ENCODE peak calls at places on chromosomes 4 and X, in seven cellular contexts. One of them, this sample, is unnamed.

GRCh38 chrX:70007946-70008345 is 41.8 kb downstream of the AWAT2 start:
- DNase-seq in stimulated activated CD4-positive, alpha-beta T cell treated with anti-CD3 and anti-CD28 coated beads, Interleukin-1b, Interleukin-23, amount 100 ng/mL, for 24 hours: no peak
- DNase-seq in T-helper 2 cell: no peak
- DNase-seq in cerebellar cortex: no peak
- DNase-seq in esophagus muscularis mucosa: no peak
- DNase-seq in renal cortical epithelial cell: no peak
- DNase-seq in naive thymus-derived CD8-positive, alpha-beta T cell: no peak
- DNase-seq in this sample: no peak

GRCh38 chr4:141140271-141141205 is 7.3 kb upstream of the RNF150 start:
- DNase-seq in stimulated activated CD4-positive, alpha-beta T cell treated with anti-CD3 and anti-CD28 coated beads, Interleukin-1b, Interleukin-23, amount 100 ng/mL, for 24 hours: no peak
- DNase-seq in T-helper 2 cell: no peak
- DNase-seq in cerebellar cortex: no peak
- DNase-seq in esophagus muscularis mucosa: no peak
- DNase-seq in renal cortical epithelial cell: no peak
- DNase-seq in naive thymus-derived CD8-positive, alpha-beta T cell: no peak
- DNase-seq in this sample: no peak

GRCh38 chrX:12950851-12951589 is 23.9 kb upstream of the TMSB4X start:
- DNase-seq in stimulated activated CD4-positive, alpha-beta T cell treated with anti-CD3 and anti-CD28 coated beads, Interleukin-1b, Interleukin-23, amount 100 ng/mL, for 24 hours: no peak
- DNase-seq in T-helper 2 cell: no peak
- DNase-seq in cerebellar cortex: peak
- DNase-seq in esophagus muscularis mucosa: no peak
- DNase-seq in renal cortical epithelial cell: no peak
- DNase-seq in naive thymus-derived CD8-positive, alpha-beta T cell: peak
- DNase-seq in this sample: no peak

GRCh38 chr4:103982454-103982853 is 262.7 kb upstream of the TACR3 start:
- DNase-seq in stimulated activated CD4-positive, alpha-beta T cell treated with anti-CD3 and anti-CD28 coated beads, Interleukin-1b, Interleukin-23, amount 100 ng/mL, for 24 hours: no peak
- DNase-seq in T-helper 2 cell: no peak
- DNase-seq in cerebellar cortex: no peak
- DNase-seq in esophagus muscularis mucosa: no peak
- DNase-seq in renal cortical epithelial cell: no peak
- DNase-seq in naive thymus-derived CD8-positive, alpha-beta T cell: no peak
- DNase-seq in this sample: no peak

GRCh38 chr4:6688879-6689505 is 4.7 kb upstream of the S100P start:
- DNase-seq in stimulated activated CD4-positive, alpha-beta T cell treated with anti-CD3 and anti-CD28 coated beads, Interleukin-1b, Interleukin-23, amount 100 ng/mL, for 24 hours: peak
- DNase-seq in T-helper 2 cell: no peak
- DNase-seq in cerebellar cortex: no peak
- DNase-seq in esophagus muscularis mucosa: no peak
- DNase-seq in renal cortical epithelial cell: peak
- DNase-seq in naive thymus-derived CD8-positive, alpha-beta T cell: peak
- DNase-seq in this sample: peak

GRCh38 chr4:165974647-165975335 is 101.8 kb downstream of the TLL1 start:
- DNase-seq in stimulated activated CD4-positive, alpha-beta T cell treated with anti-CD3 and anti-CD28 coated beads, Interleukin-1b, Interleukin-23, amount 100 ng/mL, for 24 hours: no peak
- DNase-seq in T-helper 2 cell: no peak
- DNase-seq in cerebellar cortex: peak
- DNase-seq in esophagus muscularis mucosa: no peak
- DNase-seq in renal cortical epithelial cell: peak
- DNase-seq in naive thymus-derived CD8-positive, alpha-beta T cell: no peak
- DNase-seq in this sample: no peak

GRCh38 chrX:54492340-54492739 is 3.7 kb downstream of the FGD1 start:
- DNase-seq in stimulated activated CD4-positive, alpha-beta T cell treated with anti-CD3 and anti-CD28 coated beads, Interleukin-1b, Interleukin-23, amount 100 ng/mL, for 24 hours: no peak
- DNase-seq in T-helper 2 cell: no peak
- DNase-seq in cerebellar cortex: no peak
- DNase-seq in esophagus muscularis mucosa: no peak
- DNase-seq in renal cortical epithelial cell: peak
- DNase-seq in naive thymus-derived CD8-positive, alpha-beta T cell: no peak
- DNase-seq in this sample: peak

GRCh38 chr4:146095091-146095690 is 80.3 kb upstream of the LSM6 start:
- DNase-seq in stimulated activated CD4-positive, alpha-beta T cell treated with anti-CD3 and anti-CD28 coated beads, Interleukin-1b, Interleukin-23, amount 100 ng/mL, for 24 hours: no peak
- DNase-seq in T-helper 2 cell: no peak
- DNase-seq in cerebellar cortex: peak
- DNase-seq in esophagus muscularis mucosa: no peak
- DNase-seq in renal cortical epithelial cell: peak
- DNase-seq in naive thymus-derived CD8-positive, alpha-beta T cell: no peak
- DNase-seq in this sample: peak

GRCh38 chrX:55220119-55220794 is at the start of gene PAGE5:
- DNase-seq in stimulated activated CD4-positive, alpha-beta T cell treated with anti-CD3 and anti-CD28 coated beads, Interleukin-1b, Interleukin-23, amount 100 ng/mL, for 24 hours: no peak
- DNase-seq in T-helper 2 cell: no peak
- DNase-seq in cerebellar cortex: no peak
- DNase-seq in esophagus muscularis mucosa: no peak
- DNase-seq in renal cortical epithelial cell: no peak
- DNase-seq in naive thymus-derived CD8-positive, alpha-beta T cell: no peak
- DNase-seq in this sample: no peak

GRCh38 chrX:43552166-43552565 is 103.9 kb upstream of the MAOA start:
- DNase-seq in stimulated activated CD4-positive, alpha-beta T cell treated with anti-CD3 and anti-CD28 coated beads, Interleukin-1b, Interleukin-23, amount 100 ng/mL, for 24 hours: no peak
- DNase-seq in T-helper 2 cell: no peak
- DNase-seq in cerebellar cortex: no peak
- DNase-seq in esophagus muscularis mucosa: no peak
- DNase-seq in renal cortical epithelial cell: peak
- DNase-seq in naive thymus-derived CD8-positive, alpha-beta T cell: no peak
- DNase-seq in this sample: no peak

GRCh38 chr4:156941940-156942548 is 29.6 kb downstream of the PDGFC start:
- DNase-seq in stimulated activated CD4-positive, alpha-beta T cell treated with anti-CD3 and anti-CD28 coated beads, Interleukin-1b, Interleukin-23, amount 100 ng/mL, for 24 hours: no peak
- DNase-seq in T-helper 2 cell: no peak
- DNase-seq in cerebellar cortex: no peak
- DNase-seq in esophagus muscularis mucosa: no peak
- DNase-seq in renal cortical epithelial cell: peak
- DNase-seq in naive thymus-derived CD8-positive, alpha-beta T cell: no peak
- DNase-seq in this sample: peak

GRCh38 chr4:165360041-165360782 is 18.6 kb upstream of the CPE start:
- DNase-seq in stimulated activated CD4-positive, alpha-beta T cell treated with anti-CD3 and anti-CD28 coated beads, Interleukin-1b, Interleukin-23, amount 100 ng/mL, for 24 hours: no peak
- DNase-seq in T-helper 2 cell: no peak
- DNase-seq in cerebellar cortex: no peak
- DNase-seq in esophagus muscularis mucosa: no peak
- DNase-seq in renal cortical epithelial cell: peak
- DNase-seq in naive thymus-derived CD8-positive, alpha-beta T cell: no peak
- DNase-seq in this sample: no peak

GRCh38 chr4:59060002-59060846 is 1950.0 kb upstream of the IGFBP7 start:
- DNase-seq in stimulated activated CD4-positive, alpha-beta T cell treated with anti-CD3 and anti-CD28 coated beads, Interleukin-1b, Interleukin-23, amount 100 ng/mL, for 24 hours: no peak
- DNase-seq in T-helper 2 cell: no peak
- DNase-seq in cerebellar cortex: no peak
- DNase-seq in esophagus muscularis mucosa: no peak
- DNase-seq in renal cortical epithelial cell: no peak
- DNase-seq in naive thymus-derived CD8-positive, alpha-beta T cell: no peak
- DNase-seq in this sample: no peak

GRCh38 chr4:13547563-13548041 is 3.3 kb upstream of the NKX3-2 start:
- DNase-seq in stimulated activated CD4-positive, alpha-beta T cell treated with anti-CD3 and anti-CD28 coated beads, Interleukin-1b, Interleukin-23, amount 100 ng/mL, for 24 hours: no peak
- DNase-seq in T-helper 2 cell: no peak
- DNase-seq in cerebellar cortex: no peak
- DNase-seq in esophagus muscularis mucosa: no peak
- DNase-seq in renal cortical epithelial cell: no peak
- DNase-seq in naive thymus-derived CD8-positive, alpha-beta T cell: peak
- DNase-seq in this sample: no peak

GRCh38 chrX:40504801-40505605 is 75.8 kb upstream of the ATP6AP2 start:
- DNase-seq in stimulated activated CD4-positive, alpha-beta T cell treated with anti-CD3 and anti-CD28 coated beads, Interleukin-1b, Interleukin-23, amount 100 ng/mL, for 24 hours: no peak
- DNase-seq in T-helper 2 cell: no peak
- DNase-seq in cerebellar cortex: no peak
- DNase-seq in esophagus muscularis mucosa: no peak
- DNase-seq in renal cortical epithelial cell: peak
- DNase-seq in naive thymus-derived CD8-positive, alpha-beta T cell: no peak
- DNase-seq in this sample: peak

GRCh38 chrX:106481341-106481740 is 130.4 kb upstream of the RADX start:
- DNase-seq in stimulated activated CD4-positive, alpha-beta T cell treated with anti-CD3 and anti-CD28 coated beads, Interleukin-1b, Interleukin-23, amount 100 ng/mL, for 24 hours: peak
- DNase-seq in T-helper 2 cell: no peak
- DNase-seq in cerebellar cortex: peak
- DNase-seq in esophagus muscularis mucosa: no peak
- DNase-seq in renal cortical epithelial cell: peak
- DNase-seq in naive thymus-derived CD8-positive, alpha-beta T cell: peak
- DNase-seq in this sample: peak

GRCh38 chr4:153211986-153212720 is 7.9 kb downstream of the TRIM2 start:
- DNase-seq in stimulated activated CD4-positive, alpha-beta T cell treated with anti-CD3 and anti-CD28 coated beads, Interleukin-1b, Interleukin-23, amount 100 ng/mL, for 24 hours: no peak
- DNase-seq in T-helper 2 cell: no peak
- DNase-seq in cerebellar cortex: no peak
- DNase-seq in esophagus muscularis mucosa: no peak
- DNase-seq in renal cortical epithelial cell: peak
- DNase-seq in naive thymus-derived CD8-positive, alpha-beta T cell: no peak
- DNase-seq in this sample: peak

GRCh38 chr4:140609548-140610425 is 41.0 kb upstream of the UCP1 start:
- DNase-seq in stimulated activated CD4-positive, alpha-beta T cell treated with anti-CD3 and anti-CD28 coated beads, Interleukin-1b, Interleukin-23, amount 100 ng/mL, for 24 hours: no peak
- DNase-seq in T-helper 2 cell: no peak
- DNase-seq in cerebellar cortex: peak
- DNase-seq in esophagus muscularis mucosa: no peak
- DNase-seq in renal cortical epithelial cell: peak
- DNase-seq in naive thymus-derived CD8-positive, alpha-beta T cell: no peak
- DNase-seq in this sample: peak

GRCh38 chrX:103503163-103503852 is 16.0 kb downstream of the RAB40A start:
- DNase-seq in stimulated activated CD4-positive, alpha-beta T cell treated with anti-CD3 and anti-CD28 coated beads, Interleukin-1b, Interleukin-23, amount 100 ng/mL, for 24 hours: no peak
- DNase-seq in T-helper 2 cell: no peak
- DNase-seq in cerebellar cortex: no peak
- DNase-seq in esophagus muscularis mucosa: no peak
- DNase-seq in renal cortical epithelial cell: no peak
- DNase-seq in naive thymus-derived CD8-positive, alpha-beta T cell: no peak
- DNase-seq in this sample: peak

GRCh38 chrX:136625246-136625645 is 22.7 kb upstream of the CD40LG start:
- DNase-seq in stimulated activated CD4-positive, alpha-beta T cell treated with anti-CD3 and anti-CD28 coated beads, Interleukin-1b, Interleukin-23, amount 100 ng/mL, for 24 hours: no peak
- DNase-seq in T-helper 2 cell: no peak
- DNase-seq in cerebellar cortex: no peak
- DNase-seq in esophagus muscularis mucosa: no peak
- DNase-seq in renal cortical epithelial cell: no peak
- DNase-seq in naive thymus-derived CD8-positive, alpha-beta T cell: no peak
- DNase-seq in this sample: no peak

GRCh38 chrX:7019555-7019954 is 128.0 kb upstream of the STS start:
- DNase-seq in stimulated activated CD4-positive, alpha-beta T cell treated with anti-CD3 and anti-CD28 coated beads, Interleukin-1b, Interleukin-23, amount 100 ng/mL, for 24 hours: no peak
- DNase-seq in T-helper 2 cell: no peak
- DNase-seq in cerebellar cortex: no peak
- DNase-seq in esophagus muscularis mucosa: no peak
- DNase-seq in renal cortical epithelial cell: no peak
- DNase-seq in naive thymus-derived CD8-positive, alpha-beta T cell: no peak
- DNase-seq in this sample: no peak

GRCh38 chrX:140765043-140765784 is 55.7 kb downstream of the LINC00632 start:
- DNase-seq in stimulated activated CD4-positive, alpha-beta T cell treated with anti-CD3 and anti-CD28 coated beads, Interleukin-1b, Interleukin-23, amount 100 ng/mL, for 24 hours: no peak
- DNase-seq in T-helper 2 cell: no peak
- DNase-seq in cerebellar cortex: peak
- DNase-seq in esophagus muscularis mucosa: no peak
- DNase-seq in renal cortical epithelial cell: no peak
- DNase-seq in naive thymus-derived CD8-positive, alpha-beta T cell: no peak
- DNase-seq in this sample: peak

GRCh38 chrX:23118890-23119527 is 119.2 kb downstream of the DDX53 start:
- DNase-seq in stimulated activated CD4-positive, alpha-beta T cell treated with anti-CD3 and anti-CD28 coated beads, Interleukin-1b, Interleukin-23, amount 100 ng/mL, for 24 hours: no peak
- DNase-seq in T-helper 2 cell: no peak
- DNase-seq in cerebellar cortex: no peak
- DNase-seq in esophagus muscularis mucosa: no peak
- DNase-seq in renal cortical epithelial cell: no peak
- DNase-seq in naive thymus-derived CD8-positive, alpha-beta T cell: no peak
- DNase-seq in this sample: no peak

GRCh38 chrX:13088155-13088485 is 43.7 kb upstream of the FAM9C start:
- DNase-seq in stimulated activated CD4-positive, alpha-beta T cell treated with anti-CD3 and anti-CD28 coated beads, Interleukin-1b, Interleukin-23, amount 100 ng/mL, for 24 hours: no peak
- DNase-seq in T-helper 2 cell: no peak
- DNase-seq in cerebellar cortex: no peak
- DNase-seq in esophagus muscularis mucosa: no peak
- DNase-seq in renal cortical epithelial cell: no peak
- DNase-seq in naive thymus-derived CD8-positive, alpha-beta T cell: no peak
- DNase-seq in this sample: no peak

GRCh38 chrX:11629593-11630211 is 36.0 kb downstream of the ARHGAP6 start:
- DNase-seq in stimulated activated CD4-positive, alpha-beta T cell treated with anti-CD3 and anti-CD28 coated beads, Interleukin-1b, Interleukin-23, amount 100 ng/mL, for 24 hours: no peak
- DNase-seq in T-helper 2 cell: no peak
- DNase-seq in cerebellar cortex: no peak
- DNase-seq in esophagus muscularis mucosa: no peak
- DNase-seq in renal cortical epithelial cell: peak
- DNase-seq in naive thymus-derived CD8-positive, alpha-beta T cell: no peak
- DNase-seq in this sample: peak

GRCh38 chr4:8582436-8582835 is 2.2 kb downstream of the GPR78 start:
- DNase-seq in stimulated activated CD4-positive, alpha-beta T cell treated with anti-CD3 and anti-CD28 coated beads, Interleukin-1b, Interleukin-23, amount 100 ng/mL, for 24 hours: no peak
- DNase-seq in T-helper 2 cell: no peak
- DNase-seq in cerebellar cortex: no peak
- DNase-seq in esophagus muscularis mucosa: no peak
- DNase-seq in renal cortical epithelial cell: no peak
- DNase-seq in naive thymus-derived CD8-positive, alpha-beta T cell: no peak
- DNase-seq in this sample: no peak

GRCh38 chr4:42871685-42872271 is 20.7 kb upstream of the GRXCR1 start:
- DNase-seq in stimulated activated CD4-positive, alpha-beta T cell treated with anti-CD3 and anti-CD28 coated beads, Interleukin-1b, Interleukin-23, amount 100 ng/mL, for 24 hours: no peak
- DNase-seq in T-helper 2 cell: no peak
- DNase-seq in cerebellar cortex: no peak
- DNase-seq in esophagus muscularis mucosa: no peak
- DNase-seq in renal cortical epithelial cell: no peak
- DNase-seq in naive thymus-derived CD8-positive, alpha-beta T cell: no peak
- DNase-seq in this sample: no peak

GRCh38 chr4:32032136-32032672 is 1312.0 kb downstream of the PCDH7 start:
- DNase-seq in stimulated activated CD4-positive, alpha-beta T cell treated with anti-CD3 and anti-CD28 coated beads, Interleukin-1b, Interleukin-23, amount 100 ng/mL, for 24 hours: no peak
- DNase-seq in T-helper 2 cell: no peak
- DNase-seq in cerebellar cortex: no peak
- DNase-seq in esophagus muscularis mucosa: no peak
- DNase-seq in renal cortical epithelial cell: peak
- DNase-seq in naive thymus-derived CD8-positive, alpha-beta T cell: no peak
- DNase-seq in this sample: no peak

GRCh38 chr4:70943115-70943514 is 40.9 kb downstream of the MOB1B start:
- DNase-seq in stimulated activated CD4-positive, alpha-beta T cell treated with anti-CD3 and anti-CD28 coated beads, Interleukin-1b, Interleukin-23, amount 100 ng/mL, for 24 hours: no peak
- DNase-seq in T-helper 2 cell: no peak
- DNase-seq in cerebellar cortex: no peak
- DNase-seq in esophagus muscularis mucosa: no peak
- DNase-seq in renal cortical epithelial cell: no peak
- DNase-seq in naive thymus-derived CD8-positive, alpha-beta T cell: no peak
- DNase-seq in this sample: no peak

GRCh38 chrX:40722930-40723329 is 12.4 kb downstream of the MED14 start:
- DNase-seq in stimulated activated CD4-positive, alpha-beta T cell treated with anti-CD3 and anti-CD28 coated beads, Interleukin-1b, Interleukin-23, amount 100 ng/mL, for 24 hours: no peak
- DNase-seq in T-helper 2 cell: no peak
- DNase-seq in cerebellar cortex: no peak
- DNase-seq in esophagus muscularis mucosa: no peak
- DNase-seq in renal cortical epithelial cell: no peak
- DNase-seq in naive thymus-derived CD8-positive, alpha-beta T cell: no peak
- DNase-seq in this sample: no peak

GRCh38 chr4:5050520-5050955 is 742 bp upstream of the STK32B start:
- DNase-seq in stimulated activated CD4-positive, alpha-beta T cell treated with anti-CD3 and anti-CD28 coated beads, Interleukin-1b, Interleukin-23, amount 100 ng/mL, for 24 hours: no peak
- DNase-seq in T-helper 2 cell: no peak
- DNase-seq in cerebellar cortex: peak
- DNase-seq in esophagus muscularis mucosa: peak
- DNase-seq in renal cortical epithelial cell: peak
- DNase-seq in naive thymus-derived CD8-positive, alpha-beta T cell: no peak
- DNase-seq in this sample: peak

GRCh38 chr4:39083164-39083563 is 21.1 kb downstream of the KLHL5 start:
- DNase-seq in stimulated activated CD4-positive, alpha-beta T cell treated with anti-CD3 and anti-CD28 coated beads, Interleukin-1b, Interleukin-23, amount 100 ng/mL, for 24 hours: no peak
- DNase-seq in T-helper 2 cell: no peak
- DNase-seq in cerebellar cortex: no peak
- DNase-seq in esophagus muscularis mucosa: no peak
- DNase-seq in renal cortical epithelial cell: no peak
- DNase-seq in naive thymus-derived CD8-positive, alpha-beta T cell: no peak
- DNase-seq in this sample: peak

GRCh38 chr4:142156246-142156645 is 519.9 kb downstream of the IL15 start:
- DNase-seq in stimulated activated CD4-positive, alpha-beta T cell treated with anti-CD3 and anti-CD28 coated beads, Interleukin-1b, Interleukin-23, amount 100 ng/mL, for 24 hours: no peak
- DNase-seq in T-helper 2 cell: no peak
- DNase-seq in cerebellar cortex: no peak
- DNase-seq in esophagus muscularis mucosa: no peak
- DNase-seq in renal cortical epithelial cell: no peak
- DNase-seq in naive thymus-derived CD8-positive, alpha-beta T cell: no peak
- DNase-seq in this sample: no peak

GRCh38 chr4:42302348-42302747 is 94.9 kb upstream of the SHISA3 start:
- DNase-seq in stimulated activated CD4-positive, alpha-beta T cell treated with anti-CD3 and anti-CD28 coated beads, Interleukin-1b, Interleukin-23, amount 100 ng/mL, for 24 hours: no peak
- DNase-seq in T-helper 2 cell: no peak
- DNase-seq in cerebellar cortex: peak
- DNase-seq in esophagus muscularis mucosa: no peak
- DNase-seq in renal cortical epithelial cell: peak
- DNase-seq in naive thymus-derived CD8-positive, alpha-beta T cell: no peak
- DNase-seq in this sample: peak

GRCh38 chr4:146445198-146446150 is 76.3 kb downstream of the SLC10A7 start:
- DNase-seq in stimulated activated CD4-positive, alpha-beta T cell treated with anti-CD3 and anti-CD28 coated beads, Interleukin-1b, Interleukin-23, amount 100 ng/mL, for 24 hours: no peak
- DNase-seq in T-helper 2 cell: no peak
- DNase-seq in cerebellar cortex: no peak
- DNase-seq in esophagus muscularis mucosa: no peak
- DNase-seq in renal cortical epithelial cell: no peak
- DNase-seq in naive thymus-derived CD8-positive, alpha-beta T cell: no peak
- DNase-seq in this sample: no peak